ENCODE peak calls at places on chromosomes 11 and 22, in five cellular contexts. One of them, this sample, is unnamed.

GRCh38 chr22:37018086-37018814 is 997 bp downstream of the TST start:
- DNase-seq in mucosa of descending colon: peak; percentile 58
- DNase-seq in Caco-2: no peak
- DNase-seq in left lung: no peak
- DNase-seq in HL-60: no peak
- DNase-seq in this sample: no peak

GRCh38 chr22:25569983-25570382 is 5.5 kb downstream of the GRK3 start:
- DNase-seq in Caco-2: no peak
- DNase-seq in HL-60: peak; percentile 62
- DNase-seq in mucosa of descending colon: no peak
- DNase-seq in left lung: no peak
- DNase-seq in this sample: no peak

GRCh38 chr11:95790933-95791247 is 592 bp downstream of the CEP57 start:
- DNase-seq in left lung: peak; percentile 81
- DNase-seq in HL-60: peak; percentile 77
- DNase-seq in Caco-2: peak; percentile 88
- DNase-seq in mucosa of descending colon: peak; percentile 77
- DNase-seq in this sample: peak; percentile 59

GRCh38 chr11:2092956-2093412 is 46.2 kb downstream of the IGF2 start:
- DNase-seq in Caco-2: no peak
- DNase-seq in HL-60: no peak
- DNase-seq in mucosa of descending colon: peak; percentile 79
- DNase-seq in left lung: peak; percentile 48
- DNase-seq in this sample: no peak

GRCh38 chr22:20965104-20965887 is 1.8 kb upstream of the AIFM3 start:
- DNase-seq in Caco-2: no peak
- DNase-seq in left lung: no peak
- DNase-seq in HL-60: no peak
- DNase-seq in mucosa of descending colon: peak; percentile 72
- DNase-seq in this sample: no peak

GRCh38 chr11:9570313-9570712 is 3.2 kb upstream of the WEE1 start:
- DNase-seq in HL-60: no peak
- DNase-seq in Caco-2: no peak
- DNase-seq in mucosa of descending colon: no peak
- DNase-seq in left lung: no peak
- DNase-seq in this sample: no peak

GRCh38 chr22:22730655-22731373 is 86.4 kb downstream of the GGTLC2 start:
- DNase-seq in HL-60: no peak
- DNase-seq in Caco-2: no peak
- DNase-seq in left lung: no peak
- DNase-seq in mucosa of descending colon: no peak
- DNase-seq in this sample: no peak

GRCh38 chr11:34157163-34157562 is 51.7 kb downstream of the NAT10 start:
- DNase-seq in Caco-2: no peak
- DNase-seq in left lung: no peak
- DNase-seq in mucosa of descending colon: no peak
- DNase-seq in HL-60: no peak
- DNase-seq in this sample: no peak

GRCh38 chr11:131687291-131688055 is 317.1 kb downstream of the NTM start:
- DNase-seq in mucosa of descending colon: no peak
- DNase-seq in HL-60: no peak
- DNase-seq in Caco-2: no peak
- DNase-seq in left lung: no peak
- DNase-seq in this sample: no peak

GRCh38 chr11:31813961-31814868 is 3.1 kb upstream of the PAX6 start:
- DNase-seq in mucosa of descending colon: no peak
- DNase-seq in left lung: no peak
- DNase-seq in Caco-2: no peak
- DNase-seq in HL-60: no peak
- DNase-seq in this sample: no peak

GRCh38 chr11:82733444-82734119 is at the start of gene FAM181B:
- DNase-seq in mucosa of descending colon: peak; percentile 61
- DNase-seq in left lung: no peak
- DNase-seq in Caco-2: peak; percentile 72
- DNase-seq in HL-60: no peak
- DNase-seq in this sample: no peak

GRCh38 chr11:27468209-27468608 is 4.4 kb downstream of the LGR4 start:
- DNase-seq in HL-60: no peak
- DNase-seq in left lung: no peak
- DNase-seq in mucosa of descending colon: no peak
- DNase-seq in Caco-2: no peak
- DNase-seq in this sample: no peak

GRCh38 chr11:15101072-15101701 is 13.5 kb upstream of the INSC start:
- DNase-seq in HL-60: peak; percentile 24
- DNase-seq in mucosa of descending colon: peak; percentile 73
- DNase-seq in Caco-2: peak; percentile 71
- DNase-seq in left lung: peak; percentile 61
- DNase-seq in this sample: no peak

GRCh38 chr11:81967242-81967641 is 766.4 kb downstream of the FAM181B start:
- DNase-seq in left lung: no peak
- DNase-seq in Caco-2: no peak
- DNase-seq in HL-60: no peak
- DNase-seq in mucosa of descending colon: no peak
- DNase-seq in this sample: no peak

GRCh38 chr11:102527041-102527440 is 3.5 kb downstream of the MMP7 start:
- DNase-seq in HL-60: no peak
- DNase-seq in Caco-2: no peak
- DNase-seq in mucosa of descending colon: no peak
- DNase-seq in left lung: no peak
- DNase-seq in this sample: no peak

GRCh38 chr11:22703561-22703960 is 37.1 kb downstream of the GAS2 start:
- DNase-seq in left lung: no peak
- DNase-seq in Caco-2: no peak
- DNase-seq in HL-60: no peak
- DNase-seq in mucosa of descending colon: no peak
- DNase-seq in this sample: no peak

GRCh38 chr22:17570851-17571631 is 7.7 kb downstream of the SLC25A18 start:
- DNase-seq in mucosa of descending colon: peak; percentile 46
- DNase-seq in left lung: no peak
- DNase-seq in Caco-2: no peak
- DNase-seq in HL-60: no peak
- DNase-seq in this sample: no peak
- H3K4me3 ChIP-seq in mucosa of descending colon: no peak overlapping the region
- H3K4me3 ChIP-seq in left lung: no peak overlapping the region
- H3K4me3 ChIP-seq in Caco-2: no peak overlapping the region
- H3K4me3 ChIP-seq in HL-60: no peak overlapping the region
- H3K4me3 ChIP-seq in this sample: no peak overlapping the region

GRCh38 chr11:64805481-64805880 is 2.5 kb upstream of the MAP4K2 start:
- DNase-seq in mucosa of descending colon: no peak
- DNase-seq in Caco-2: no peak
- DNase-seq in HL-60: no peak
- DNase-seq in left lung: no peak
- DNase-seq in this sample: no peak

GRCh38 chr11:64803163-64803845 is at the start of gene MAP4K2:
- DNase-seq in Caco-2: peak; percentile 96
- DNase-seq in HL-60: peak; percentile 54
- DNase-seq in mucosa of descending colon: peak; percentile 94
- DNase-seq in left lung: peak; percentile 84
- DNase-seq in this sample: no peak

GRCh38 chr11:64803846-64804345 is 882 bp upstream of the MAP4K2 start:
- DNase-seq in Caco-2: no peak
- DNase-seq in mucosa of descending colon: no peak
- DNase-seq in HL-60: no peak
- DNase-seq in left lung: no peak
- DNase-seq in this sample: no peak

GRCh38 chr11:64802370-64803162 is 448 bp downstream of the MAP4K2 start:
- DNase-seq in Caco-2: no peak
- DNase-seq in HL-60: peak; percentile 51
- DNase-seq in left lung: peak; percentile 58
- DNase-seq in mucosa of descending colon: no peak
- DNase-seq in this sample: no peak

DNA sequence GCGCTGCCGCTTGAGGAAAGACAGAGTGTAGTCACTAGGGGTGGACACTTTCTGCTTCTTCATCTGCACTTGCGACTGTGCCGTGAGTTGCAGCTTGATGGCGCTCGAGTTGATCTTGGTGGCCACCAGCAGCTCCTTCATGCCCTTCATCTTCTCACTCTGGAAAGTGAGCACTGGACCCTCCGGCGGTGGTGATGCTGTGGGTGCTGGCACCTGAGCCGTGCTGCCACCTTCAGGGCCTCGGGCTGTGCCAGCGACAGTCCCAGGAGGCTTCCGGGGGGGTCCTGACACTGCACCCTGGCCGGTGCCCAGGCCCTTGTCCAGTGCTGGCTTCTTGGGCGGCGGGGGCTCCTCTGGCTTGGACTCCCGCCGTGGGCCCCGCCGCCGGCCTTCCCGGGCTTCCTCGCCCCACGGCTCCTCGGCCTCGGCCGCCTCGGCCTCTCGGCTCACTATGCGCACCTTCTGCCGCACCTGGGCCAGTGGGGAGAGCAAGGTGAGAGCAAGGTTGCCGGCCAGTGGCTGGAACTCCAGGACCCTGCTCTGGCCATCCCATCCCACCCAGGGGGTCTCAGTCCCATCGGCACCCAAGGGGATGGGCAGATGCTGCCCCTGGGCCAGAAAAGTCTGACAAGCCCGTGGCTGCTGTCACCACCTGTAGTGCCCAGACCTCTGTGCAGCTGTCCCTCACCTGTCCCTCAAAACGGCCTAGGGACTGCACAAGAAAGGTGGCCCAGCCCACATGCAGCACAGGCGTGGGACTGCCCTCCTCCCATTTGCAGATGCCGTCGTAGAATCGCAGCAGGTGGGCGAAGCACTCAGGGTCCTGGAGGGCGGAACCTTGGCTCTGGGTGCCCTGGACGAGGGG is 1.6 kb upstream of the MAP4K2 start:
- DNase-seq in HL-60: no peak
- DNase-seq in mucosa of descending colon: no peak
- DNase-seq in Caco-2: peak; percentile 15
- DNase-seq in left lung: no peak
- DNase-seq in this sample: no peak
- TF ChIP-seq CTCF in HL-60: no peak
- TF ChIP-seq CTCF in mucosa of descending colon: no peak
- TF ChIP-seq CTCF in Caco-2: no peak
- TF ChIP-seq CTCF in left lung: no peak
- TF ChIP-seq CTCF in this sample: no peak

DNA sequence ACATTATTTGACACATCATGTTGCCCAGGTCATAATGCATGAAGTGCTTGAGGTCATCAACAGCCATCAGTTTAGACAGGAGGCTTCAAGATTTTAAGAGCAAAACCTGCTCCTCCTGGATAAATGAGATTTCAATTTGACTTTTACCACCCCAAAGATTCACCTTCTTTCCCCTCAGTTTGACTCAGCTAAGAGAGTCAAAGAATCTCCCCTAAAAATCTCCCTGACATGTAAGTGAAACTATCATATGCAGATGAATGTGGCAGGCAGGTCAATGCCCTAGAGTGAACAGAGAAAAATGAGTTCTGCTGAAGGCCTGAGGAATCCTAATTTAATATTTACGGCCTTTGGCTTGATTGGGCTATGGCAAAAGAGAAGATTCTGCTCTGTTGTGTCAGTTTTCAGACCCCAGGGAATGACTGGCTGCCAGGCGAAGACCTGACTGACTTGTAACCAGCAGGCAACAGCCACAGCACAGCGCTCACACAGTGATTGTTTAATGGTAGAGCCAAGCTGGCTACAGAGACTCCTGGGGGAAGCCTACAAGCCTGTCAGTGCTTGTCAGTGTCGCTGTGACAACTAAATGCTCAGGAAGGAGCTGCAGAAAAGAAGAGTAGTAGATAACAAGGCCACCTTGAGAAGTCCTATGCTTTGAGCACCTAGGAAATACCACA is 491.2 kb upstream of the LRRC4C start:
- DNase-seq in Caco-2: no peak
- DNase-seq in HL-60: no peak
- DNase-seq in left lung: no peak
- DNase-seq in mucosa of descending colon: no peak
- DNase-seq in this sample: no peak
- H3K4me3 ChIP-seq in Caco-2: no peak overlapping the region
- H3K4me3 ChIP-seq in HL-60: no peak overlapping the region
- H3K4me3 ChIP-seq in left lung: no peak overlapping the region
- H3K4me3 ChIP-seq in mucosa of descending colon: no peak overlapping the region
- H3K4me3 ChIP-seq in this sample: no peak overlapping the region

DNA sequence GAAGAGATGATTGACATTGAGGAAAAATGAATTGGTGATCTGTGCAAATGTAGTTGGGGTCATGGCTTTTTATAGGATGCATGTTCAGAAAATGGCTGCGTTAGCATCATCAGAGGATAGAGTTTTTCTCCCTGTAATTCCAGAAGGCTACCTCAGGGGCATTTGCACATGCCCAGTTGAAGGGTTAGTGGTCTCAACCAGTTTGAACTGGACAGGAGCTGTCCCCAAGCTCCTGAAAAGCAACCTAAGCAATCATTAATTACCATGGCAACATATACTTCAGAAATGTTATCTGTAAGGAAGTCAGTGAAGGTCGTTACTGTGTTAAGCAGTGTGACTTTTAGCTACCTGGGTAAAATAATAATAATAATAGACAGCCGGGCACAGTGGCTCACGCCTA is 29.3 kb downstream of the TUG1 start:
- DNase-seq in Caco-2: no peak
- DNase-seq in mucosa of descending colon: no peak
- DNase-seq in left lung: no peak
- DNase-seq in HL-60: no peak
- DNase-seq in this sample: no peak
- TF ChIP-seq CTCF in Caco-2: no peak
- TF ChIP-seq CTCF in mucosa of descending colon: no peak
- TF ChIP-seq CTCF in left lung: no peak
- TF ChIP-seq CTCF in HL-60: no peak
- TF ChIP-seq CTCF in this sample: no peak

GRCh38 chr11:103534959-103535358 is 425.7 kb downstream of the DYNC2H1 start:
- DNase-seq in HL-60: no peak
- DNase-seq in left lung: no peak
- DNase-seq in mucosa of descending colon: no peak
- DNase-seq in Caco-2: no peak
- DNase-seq in this sample: no peak
- H3K4me3 ChIP-seq in HL-60: no peak overlapping the region
- H3K4me3 ChIP-seq in left lung: no peak overlapping the region
- H3K4me3 ChIP-seq in mucosa of descending colon: no peak overlapping the region
- H3K4me3 ChIP-seq in Caco-2: no peak overlapping the region
- H3K4me3 ChIP-seq in this sample: no peak overlapping the region

DNA sequence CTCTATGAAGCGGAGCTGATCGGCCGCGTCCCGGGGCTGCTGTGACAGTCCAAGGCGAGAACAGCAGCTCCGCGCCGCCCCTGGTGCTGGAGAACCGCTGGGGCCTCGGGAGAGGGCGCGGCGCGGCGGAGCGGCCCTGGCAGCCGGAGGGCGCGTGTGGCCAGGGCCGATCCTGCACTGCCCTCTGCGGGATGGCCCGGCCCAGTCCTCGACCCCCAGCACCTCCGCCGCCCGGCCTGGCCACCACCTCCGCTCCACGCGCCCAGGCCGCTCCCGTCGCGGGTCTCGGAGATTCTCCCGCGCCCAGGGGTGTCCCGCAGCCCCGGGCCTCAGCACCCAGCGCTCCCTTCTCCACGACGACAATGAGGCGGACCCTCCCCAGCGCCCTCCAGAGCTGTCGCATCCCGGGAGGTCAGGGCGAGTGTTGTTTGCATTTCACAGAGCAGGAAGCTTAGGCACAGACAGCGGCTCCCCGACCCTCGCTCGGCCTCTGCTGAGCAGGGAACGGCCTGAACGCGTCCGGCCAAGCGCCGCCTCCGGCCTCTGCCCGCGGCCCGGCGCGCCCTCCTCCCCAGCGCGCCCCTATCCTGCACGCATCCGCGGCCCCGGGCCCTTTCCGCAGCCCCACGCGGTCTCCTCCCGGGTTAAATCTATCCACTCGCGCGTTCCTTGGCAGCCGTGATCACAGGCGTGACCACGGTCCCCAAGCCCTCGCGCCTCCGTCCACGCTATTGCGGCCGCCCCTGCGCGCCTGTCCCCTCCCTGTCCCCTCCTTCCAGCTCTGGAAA is 109.7 kb downstream of the WNT7B start:
- DNase-seq in Caco-2: no peak
- DNase-seq in HL-60: no peak
- DNase-seq in left lung: no peak
- DNase-seq in mucosa of descending colon: no peak
- DNase-seq in this sample: no peak
- TF ChIP-seq CTCF in Caco-2: no peak
- TF ChIP-seq CTCF in HL-60: no peak
- TF ChIP-seq CTCF in left lung: no peak
- TF ChIP-seq CTCF in mucosa of descending colon: no peak
- TF ChIP-seq CTCF in this sample: no peak

This sample was measured in GM12864.